ENCODE peak calls at places on chromosomes 7 and 10, in four cellular contexts. N is left lung, G is left ventricle myocardium inferior, O is stomach. U is an unnamed sample.
A peak's percentile ranks its signal among the peaks of the same experiment; 100 is the strongest.

GRCh38 chr10:42984761-42985325 is 92.0 kb upstream of the RET start:
- DNase-seq in O (peak; percentile 18), G (no peak), N (peak; percentile 60), U (peak; percentile 36)

GRCh38 chr7:149664666-149665065 is 108.7 kb downstream of the ZNF467 start:
- DNase-seq in N (no peak), O (no peak), G (no peak), U (no peak)

GRCh38 chr7:23928391-23928790 is 218.4 kb downstream of the STK31 start:
- DNase-seq in G (no peak), O (no peak), N (no peak), U (no peak)

GRCh38 chr10:37488792-37489657 is 363.6 kb downstream of the ANKRD30A start:
- DNase-seq in O (no peak), N (no peak), G (no peak), U (no peak)

GRCh38 chr10:69570050-69570816 is 3.0 kb downstream of the NEUROG3 start:
- DNase-seq in O (no peak), G (no peak), N (no peak), U (no peak)

GRCh38 chr7:1611708-1612241 is 41.9 kb upstream of the PSMG3 start:
- DNase-seq in G (no peak), N (peak; percentile 57), O (no peak), U (no peak)

GRCh38 chr10:77319557-77319956 is 318.1 kb downstream of the KCNMA1 start:
- DNase-seq in N (no peak), O (no peak), G (no peak), U (no peak)

GRCh38 chr10:12768156-12768731 is 233.3 kb downstream of the CCDC3 start:
- DNase-seq in G (no peak), N (no peak), O (no peak), U (no peak)

GRCh38 chr10:132709471-132709951 is 76.4 kb downstream of the NKX6-2 start:
- DNase-seq in O (no peak), G (peak; percentile 11), N (peak; percentile 80), U (peak; percentile 34)

GRCh38 chr7:42972703-42973500 is 40.7 kb downstream of the MRPL32 start:
- DNase-seq in O (peak; percentile 25), N (no peak), G (no peak), U (no peak)

GRCh38 chr7:27079234-27079975 is 16.4 kb downstream of the HOXA1 start:
- DNase-seq in O (no peak), G (no peak), N (no peak), U (no peak)

GRCh38 chr10:53387546-53387945 is 615.0 kb upstream of the MBL2 start:
- DNase-seq in G (no peak), O (no peak), N (no peak), U (no peak)

GRCh38 chr10:93062499-93063216 is 2.1 kb downstream of the CYP26C1 start:
- DNase-seq in N (peak; percentile 84), O (no peak), G (no peak), U (peak; percentile 57)

GRCh38 chr10:27547047-27547446 is 42.9 kb downstream of the RAB18 start:
- DNase-seq in O (no peak), N (no peak), G (no peak), U (no peak)

GRCh38 chr10:86651021-86651471 is 3.3 kb upstream of the OPN4 start:
- DNase-seq in G (no peak), O (peak; percentile 23), N (peak; percentile 37), U (no peak)

GRCh38 chr10:86293323-86293840 is 73.2 kb downstream of the GRID1 start:
- DNase-seq in O (peak; percentile 4), N (no peak), G (no peak), U (no peak)

GRCh38 chr10:24350111-24350921 is 141.4 kb downstream of the KIAA1217 start:
- DNase-seq in N (no peak), O (no peak), G (no peak), U (no peak)

GRCh38 chr10:89867964-89868363 is 166.6 kb downstream of the KIF20B start:
- DNase-seq in O (no peak), N (no peak), G (no peak), U (no peak)

GRCh38 chr7:108284349-108285017 is 154.3 kb upstream of the LAMB4 start:
- DNase-seq in N (no peak), O (no peak), G (no peak), U (no peak)

GRCh38 chr7:64997927-64998391 is 7.1 kb upstream of the ZNF117 start:
- DNase-seq in O (peak; percentile 75), G (no peak), N (no peak), U (no peak)

GRCh38 chr7:587769-588168 is 68.1 kb upstream of the PDGFA start:
- DNase-seq in N (peak; percentile 55), O (no peak), G (no peak), U (peak; percentile 39)

GRCh38 chr10:132516771-132517725 is 20.5 kb upstream of the INPP5A start:
- DNase-seq in O (peak; percentile 87), N (peak; percentile 91), G (peak; percentile 94), U (peak; percentile 88)

GRCh38 chr10:62728479-62728878 is 76.0 kb upstream of the ADO start:
- DNase-seq in N (no peak), G (no peak), O (no peak), U (peak; percentile 55)

GRCh38 chr10:96548589-96548988 is 34.9 kb upstream of the TLL2 start:
- DNase-seq in O (peak; percentile 43), G (peak; percentile 43), N (no peak), U (no peak)

GRCh38 chr7:41047789-41048191 is 655.1 kb downstream of the INHBA start:
- DNase-seq in G (peak; percentile 47), N (peak; percentile 32), O (no peak), U (no peak)

GRCh38 chr10:95821766-95822165 is 65.8 kb downstream of the ENTPD1 start:
- DNase-seq in O (no peak), N (no peak), G (no peak), U (no peak)

GRCh38 chr7:159113056-159113455 is 31.6 kb downstream of the VIPR2 start:
- DNase-seq in N (no peak), O (no peak), G (no peak), U (no peak)

GRCh38 chr10:113616244-113617074 is 47.4 kb downstream of the NRAP start:
- DNase-seq in N (no peak), G (no peak), O (no peak), U (no peak)

GRCh38 chr10:71818674-71819260 is 32.3 kb downstream of the PSAP start:
- DNase-seq in O (no peak), N (no peak), G (no peak), U (no peak)

GRCh38 chr10:33967721-33968120 is 633.3 kb upstream of the NRP1 start:
- DNase-seq in G (no peak), O (no peak), N (no peak), U (no peak)

GRCh38 chr7:101636822-101637623 is 7.9 kb upstream of the MYL10 start:
- DNase-seq in G (no peak), O (no peak), N (no peak), U (no peak)

GRCh38 chr10:70477661-70478162 is 855 bp upstream of the PALD1 start:
- DNase-seq in O (no peak), G (no peak), N (no peak), U (no peak)

GRCh38 chr7:155380986-155381851 is 76.7 kb upstream of the EN2 start:
- DNase-seq in G (no peak), O (no peak), N (peak; percentile 73), U (no peak)

GRCh38 chr10:71087622-71088021 is 124.7 kb upstream of the UNC5B start:
- DNase-seq in N (no peak), G (no peak), O (peak; percentile 8), U (no peak)

GRCh38 chr7:39720586-39720985 is 97.2 kb downstream of the RALA start:
- DNase-seq in O (peak; percentile 56), N (no peak), G (no peak), U (no peak)

GRCh38 chr7:127628445-127628844 is 10.5 kb upstream of the PAX4 start:
- DNase-seq in N (no peak), O (no peak), G (no peak), U (no peak)

GRCh38 chr10:46516660-46517416 is 39.6 kb downstream of the GPRIN2 start:
- DNase-seq in O (peak; percentile 25), G (no peak), N (no peak), U (peak; percentile 43)

GRCh38 chr7:40749877-40750276 is 615.1 kb downstream of the SUGCT start:
- DNase-seq in O (no peak), N (no peak), G (no peak), U (no peak)

DNA sequence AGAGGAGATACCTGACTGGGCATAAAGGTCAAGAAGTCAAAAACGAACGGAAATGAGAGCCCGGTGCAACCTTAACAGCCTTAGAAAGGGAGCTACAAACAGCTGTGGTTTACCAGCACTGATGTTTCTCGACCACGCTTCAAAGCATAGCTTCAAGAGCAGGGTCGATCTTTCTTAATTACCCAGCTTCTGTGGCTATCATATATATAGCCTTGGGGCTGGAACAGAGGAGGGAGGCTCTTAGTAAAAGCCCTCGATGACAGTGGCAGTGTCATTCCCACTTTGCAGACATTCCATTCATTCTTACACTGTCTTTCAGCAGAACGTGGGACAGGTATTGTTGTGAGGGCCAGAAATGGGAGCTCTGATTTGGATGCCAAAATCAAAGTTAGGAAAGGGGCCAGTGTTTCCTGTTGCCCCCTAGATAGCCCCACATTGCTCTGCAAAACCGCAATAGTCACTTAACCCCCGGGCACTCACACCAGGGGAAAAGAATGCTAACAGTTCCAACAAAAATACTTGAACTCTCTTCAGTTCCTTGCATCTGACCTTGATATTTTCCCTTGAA is 141.5 kb downstream of the MTPAP start:
- DNase-seq in O (no peak), G (no peak), N (no peak), U (no peak)
- TF ChIP-seq CTCF in O (no peak), G (no peak), N (no peak), U (no peak)

GRCh38 chr7:44390701-44391100 is 65.3 kb upstream of the CAMK2B start:
- DNase-seq in O (peak; percentile 11), G (no peak), N (no peak), U (no peak)
- H3K4me3 ChIP-seq in O (no peak overlapping the region), G (no peak overlapping the region), N (no peak overlapping the region), U (no peak overlapping the region)

DNA sequence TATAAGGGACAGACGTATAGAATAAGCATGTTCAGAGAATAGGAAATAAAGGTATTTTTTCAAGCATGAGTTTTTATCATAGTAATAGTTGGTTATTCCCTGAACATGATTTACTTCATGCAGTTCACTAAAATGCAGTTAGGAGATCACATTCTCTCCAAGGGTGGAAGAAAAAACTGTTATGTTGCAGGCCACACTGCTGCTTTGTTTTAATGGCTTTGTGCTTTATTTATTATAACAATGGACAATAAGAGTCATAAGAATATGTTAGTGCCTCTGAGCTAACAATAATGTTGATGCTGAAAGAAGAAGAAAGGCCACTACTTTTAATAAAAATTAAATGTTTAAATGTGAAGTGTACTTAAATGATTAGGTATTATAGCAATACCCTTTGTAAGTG is 78.5 kb upstream of the GATAD1 start:
- DNase-seq in N (no peak), O (no peak), G (no peak), U (no peak)
- H3K4me1 ChIP-seq in N (no peaks in the 10 kb centered on the region), O (no peaks in the 10 kb centered on the region), G (no peaks in the 10 kb centered on the region), U (no peaks in the 10 kb centered on the region)

DNA sequence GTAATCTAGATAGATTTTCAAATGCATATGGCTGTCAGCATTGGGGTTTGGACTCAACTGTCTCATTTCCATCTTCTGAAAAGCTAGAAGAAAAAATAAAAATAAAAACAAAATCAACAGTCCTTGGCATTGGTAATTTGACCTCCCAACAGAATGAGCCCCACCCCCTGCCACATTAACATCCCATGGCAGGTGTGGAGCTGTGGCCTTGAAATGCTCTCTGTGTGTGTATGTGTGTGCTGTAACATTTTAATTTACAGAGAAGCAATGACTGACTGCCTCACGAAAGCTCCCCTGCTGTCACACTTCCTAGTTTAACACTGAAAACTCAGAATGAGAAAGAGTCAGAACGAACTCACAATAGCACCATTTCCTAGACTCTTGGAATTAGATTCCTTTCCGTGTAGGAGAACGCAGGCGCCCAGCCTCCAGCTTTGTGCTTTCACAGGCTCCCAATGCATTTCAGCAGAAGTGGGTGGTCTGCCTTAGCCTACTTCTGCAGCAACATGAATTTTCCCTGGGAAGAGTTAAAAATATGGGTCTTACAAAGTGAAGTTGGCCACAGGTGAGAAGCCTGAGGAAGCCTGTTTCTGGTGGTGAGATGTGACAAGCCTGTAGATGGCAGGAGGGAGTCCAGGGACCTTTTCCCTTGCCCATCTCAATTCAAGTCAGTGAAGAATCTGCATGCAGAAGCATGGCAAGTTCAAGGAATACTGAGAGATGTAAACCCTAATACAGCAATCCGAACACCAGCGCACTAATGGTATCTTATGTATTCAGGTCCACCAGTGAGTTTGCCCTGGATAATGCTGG is 73.9 kb downstream of the RHOBTB1 start:
- DNase-seq in G (no peak), N (no peak), O (no peak), U (no peak)
- TF ChIP-seq CTCF in G (peak; percentile 41), N (no peak), O (no peak), U (no peak)